ENCODE peak calls at places on chromosomes 12 and 14, in five cellular contexts. Q is fibroblast of pulmonary artery, V is GM13976, D is EH, Z is midbrain. Y is an unnamed sample.

GRCh38 chr12:132396657-132397056 is 67.3 kb upstream of the GALNT9 start:
- DNase-seq in Q (no peak), V (no peak), D (no peak), Z (no peak), Y (no peak)

GRCh38 chr12:75977952-75978671 is 53.5 kb downstream of the PHLDA1 start:
- DNase-seq in Q (peak), V (peak), D (peak), Z (no peak), Y (peak)

GRCh38 chr14:55073856-55074255 is 22.4 kb downstream of the MAPK1IP1L start:
- DNase-seq in Q (peak), V (no peak), D (peak), Z (no peak), Y (peak)

GRCh38 chr14:70642313-70643235 is 858 bp downstream of the TTC9 start:
- DNase-seq in Q (no peak), V (peak), D (no peak), Z (no peak), Y (no peak)

GRCh38 chr12:92871121-92871520 is 58.0 kb downstream of the EEA1 start:
- DNase-seq in Q (no peak), V (no peak), D (peak), Z (no peak), Y (no peak)

GRCh38 chr12:114711689-114712152 is 27.7 kb upstream of the TBX3 start:
- DNase-seq in Q (no peak), V (no peak), D (no peak), Z (no peak), Y (no peak)

GRCh38 chr14:50425816-50426215 is 29.1 kb upstream of the CDKL1 start:
- DNase-seq in Q (peak), V (no peak), D (peak), Z (no peak), Y (peak)

GRCh38 chr14:102544745-102545460 is 35.3 kb upstream of the ANKRD9 start:
- DNase-seq in Q (no peak), V (peak), D (no peak), Z (no peak), Y (no peak)

GRCh38 chr12:51959211-51959610 is 7.7 kb downstream of the ACVR1B start:
- DNase-seq in Q (peak), V (no peak), D (peak), Z (no peak), Y (no peak)

GRCh38 chr12:25456474-25456873 is 96.6 kb downstream of the LMNTD1 start:
- DNase-seq in Q (no peak), V (no peak), D (no peak), Z (no peak), Y (no peak)

GRCh38 chr12:131425468-131425867 is 285.4 kb upstream of the SFSWAP start:
- DNase-seq in Q (no peak), V (no peak), D (no peak), Z (no peak), Y (no peak)

GRCh38 chr12:64696065-64696741 is 63.0 kb downstream of the GNS start:
- DNase-seq in Q (peak), V (no peak), D (peak), Z (peak), Y (peak)

GRCh38 chr14:56199095-56199975 is 81.1 kb downstream of the PELI2 start:
- DNase-seq in Q (peak), V (peak), D (peak), Z (no peak), Y (peak)

GRCh38 chr12:90100619-90101018 is 392.0 kb upstream of the ATP2B1 start:
- DNase-seq in Q (peak), V (no peak), D (no peak), Z (no peak), Y (no peak)

GRCh38 chr12:95942106-95942531 is 295 bp downstream of the CCDC38 start:
- DNase-seq in Q (no peak), V (no peak), D (no peak), Z (no peak), Y (peak)

GRCh38 chr12:110861729-110862128 is 14.9 kb downstream of the CCDC63 start:
- DNase-seq in Q (no peak), V (no peak), D (no peak), Z (no peak), Y (no peak)

GRCh38 chr12:107436376-107436775 is 249.2 kb upstream of the PWP1 start:
- DNase-seq in Q (peak), V (no peak), D (peak), Z (no peak), Y (peak)